ENCODE peak calls at places on chromosomes 6 and 20, in four cellular contexts. L is psoas muscle, W is progenitor cell of endocrine pancreas, N is stomach. O is an unnamed sample.

GRCh38 chr20:57473246-57474042 is 51.5 kb downstream of the CTCFL start:
- DNase-seq in L (no peak), W (no peak), N (no peak), O (peak)

GRCh38 chr6:6803180-6803978 is 214.9 kb downstream of the LY86 start:
- DNase-seq in L (no peak), W (no peak), N (peak), O (no peak)

GRCh38 chr6:80454661-80455365 is 348.3 kb downstream of the BCKDHB start:
- DNase-seq in L (no peak), W (no peak), N (no peak), O (no peak)

GRCh38 chr20:38658879-38659612 is 57.4 kb downstream of the ARHGAP40 start:
- DNase-seq in L (no peak), W (peak), N (no peak), O (no peak)

GRCh38 chr6:16511723-16512584 is 249.3 kb downstream of the ATXN1 start:
- DNase-seq in L (no peak), W (no peak), N (peak), O (no peak)

GRCh38 chr6:107679457-107679856 is 144.7 kb downstream of the SCML4 start:
- DNase-seq in L (no peak), W (no peak), N (no peak), O (no peak)

GRCh38 chr6:145829950-145830349 is 15.4 kb upstream of the FBXO30 start:
- DNase-seq in L (no peak), W (no peak), N (no peak), O (no peak)

GRCh38 chr20:58743076-58743566 is 50.5 kb downstream of the NPEPL1 start:
- DNase-seq in L (no peak), W (no peak), N (no peak), O (no peak)

GRCh38 chr20:62837790-62838458 is 21.1 kb downstream of the COL9A3 start:
- DNase-seq in L (peak), W (no peak), N (peak), O (no peak)

GRCh38 chr6:95614094-95614493 is 36.8 kb downstream of the MANEA start:
- DNase-seq in L (no peak), W (no peak), N (no peak), O (no peak)

GRCh38 chr6:13687917-13688351 is 23.7 kb downstream of the RANBP9 start:
- DNase-seq in L (no peak), W (no peak), N (no peak), O (no peak)

GRCh38 chr6:13615802-13616140 is 636 bp downstream of the NOL7 start:
- DNase-seq in L (peak), W (no peak), N (peak), O (peak)

GRCh38 chr6:47042238-47042843 is at the start of gene ADGRF1:
- DNase-seq in L (no peak), W (no peak), N (peak), O (no peak)

GRCh38 chr20:5789827-5790226 is 39.6 kb downstream of the SHLD1 start:
- DNase-seq in L (no peak), W (no peak), N (no peak), O (no peak)

GRCh38 chr20:5784735-5785134 is 34.5 kb downstream of the SHLD1 start:
- DNase-seq in L (no peak), W (no peak), N (no peak), O (no peak)

GRCh38 chr20:5785146-5785545 is 34.9 kb downstream of the SHLD1 start:
- DNase-seq in L (no peak), W (no peak), N (no peak), O (no peak)

GRCh38 chr20:5788385-5788895 is 38.2 kb downstream of the SHLD1 start:
- DNase-seq in L (peak), W (peak), N (peak), O (peak)

DNA sequence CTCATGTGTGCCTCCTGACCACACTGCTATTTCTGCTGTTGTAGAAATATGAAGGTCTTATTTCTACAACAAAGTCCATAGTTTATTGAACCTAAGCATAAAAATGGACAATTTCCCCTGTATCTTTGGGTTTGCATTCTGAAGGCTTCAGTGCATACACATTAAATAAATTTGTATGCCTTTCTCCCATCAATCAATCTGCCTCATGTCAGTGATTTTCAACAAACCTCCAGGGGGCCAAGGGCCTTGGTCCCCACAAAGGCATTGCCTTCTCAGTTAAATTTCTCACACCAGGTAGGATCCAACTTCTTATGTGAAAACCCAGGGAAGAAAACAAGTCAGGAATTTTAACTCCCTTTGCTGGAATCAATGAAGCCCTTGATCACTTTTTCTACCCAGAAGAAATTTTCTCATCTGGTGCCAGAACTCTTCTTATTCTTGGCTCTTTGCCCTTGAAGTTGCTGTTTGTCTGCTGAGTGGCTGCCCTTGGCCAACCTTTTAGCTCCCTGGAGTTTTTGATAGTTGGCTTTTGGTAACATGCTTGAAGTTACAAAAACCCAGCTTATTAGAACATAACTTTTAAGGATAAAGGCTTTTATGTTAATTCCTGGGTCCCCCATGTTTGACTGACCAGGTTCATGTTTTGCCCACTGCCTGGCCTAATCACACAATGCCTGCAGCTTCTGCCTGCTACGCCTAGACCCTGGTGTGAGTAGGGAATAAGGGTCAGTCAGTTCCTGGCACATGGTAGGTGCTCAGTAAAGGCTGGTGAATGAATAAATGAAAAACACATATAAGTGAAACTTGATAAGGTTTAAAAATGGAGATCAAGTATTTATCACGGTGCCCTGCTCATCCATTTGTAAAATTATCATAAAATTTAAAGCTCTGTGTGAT is 37.0 kb downstream of the SHLD1 start:
- DNase-seq in L (no peak), W (no peak), N (no peak), O (no peak)
- TF ChIP-seq CTCF in L (no peak), W (no peak), N (no peak), O (no peak)

DNA sequence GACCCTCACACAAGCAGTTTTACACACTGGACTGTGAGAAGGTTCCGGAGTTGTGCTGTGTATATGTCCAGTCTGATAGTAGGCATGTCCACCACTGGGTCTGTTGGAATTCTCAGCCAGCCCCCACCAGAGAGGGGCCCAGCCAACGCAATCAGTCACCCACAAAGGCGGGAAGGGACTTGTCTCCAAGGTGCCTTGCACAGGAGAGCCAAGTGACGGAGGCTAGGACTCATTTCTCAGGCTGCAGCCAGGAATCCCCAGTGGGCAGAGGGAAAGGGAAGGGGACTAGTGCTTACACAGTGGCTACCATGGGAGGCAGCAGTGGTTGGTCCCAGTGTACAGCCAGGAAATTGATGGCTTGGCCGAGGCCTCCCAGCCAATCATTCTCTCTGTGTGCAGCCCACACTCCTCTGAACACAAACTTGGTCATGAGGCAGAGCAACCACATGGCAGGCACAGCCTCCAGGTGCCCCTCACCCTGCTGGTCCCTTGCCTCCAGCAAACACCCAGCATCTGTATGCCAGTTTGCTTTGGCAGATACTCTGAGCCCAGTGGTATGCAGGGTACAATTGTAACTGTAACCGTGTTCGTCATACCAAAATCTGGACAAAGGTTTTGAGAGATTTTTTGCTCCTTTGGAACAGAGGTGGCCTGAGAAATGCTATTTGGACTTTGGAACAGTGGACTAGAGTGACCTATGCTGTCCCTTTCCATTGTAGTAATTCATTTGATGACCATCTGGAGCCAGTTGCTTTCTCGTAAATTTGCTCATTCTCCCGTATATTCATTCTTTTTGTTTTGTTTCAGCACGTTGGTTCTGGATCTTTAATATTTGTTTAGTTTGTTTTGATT is 72.9 kb upstream of the MYL9 start:
- DNase-seq in L (no peak), W (no peak), N (peak), O (no peak)
- TF ChIP-seq CTCF in L (no peak), W (no peak), N (no peak), O (no peak)

DNA sequence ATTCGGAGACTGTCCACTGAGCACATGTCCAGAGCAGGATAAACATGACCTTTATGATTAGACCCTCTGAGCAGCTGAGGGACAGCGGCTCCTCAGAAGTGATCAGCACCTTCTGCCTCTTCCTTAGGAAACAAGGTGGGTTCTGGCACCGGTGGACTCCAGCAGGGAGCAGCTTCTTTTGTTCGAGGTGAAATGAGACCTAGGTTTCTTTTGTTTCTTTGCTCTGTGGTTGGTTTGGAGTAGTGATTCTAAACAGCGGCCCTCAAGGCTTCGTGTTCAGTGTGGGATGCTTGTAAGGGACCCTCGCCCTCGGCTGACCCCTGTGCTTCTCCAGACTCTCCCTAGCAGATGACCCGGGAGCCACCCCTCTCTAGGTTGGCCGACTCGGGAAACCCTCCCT is 14.6 kb upstream of the FRMD1 start:
- DNase-seq in L (peak), W (no peak), N (no peak), O (no peak)
- TF ChIP-seq CTCF in L (no peak), W (no peak), N (no peak), O (no peak)

GRCh38 chr6:167645383-167645782 is 181.3 kb upstream of the AFDN start:
- DNase-seq in L (no peak), W (no peak), N (no peak), O (no peak)

GRCh38 chr6:167647333-167647732 is 179.4 kb upstream of the AFDN start:
- DNase-seq in L (no peak), W (no peak), N (no peak), O (no peak)

GRCh38 chr6:167643716-167644115 is 183.0 kb upstream of the AFDN start:
- DNase-seq in L (no peak), W (no peak), N (no peak), O (no peak)

GRCh38 chr6:167644404-167645132 is 182.1 kb upstream of the AFDN start:
- DNase-seq in L (no peak), W (no peak), N (no peak), O (no peak)

GRCh38 chr6:167643223-167643622 is 183.5 kb upstream of the AFDN start:
- DNase-seq in L (no peak), W (no peak), N (no peak), O (no peak)
- TF ChIP-seq CTCF in L (no peak), W (no peak), N (no peak), O (no peak)

O was measured in natural killer cell.